ENCODE peak calls at places on chromosome 19, in eight cellular contexts. T, R, J, M, F, Q, U and I are unnamed samples. For H3K9me3, the result is how much of the 10 kb centered on the place peaks cover.

GRCh38 chr19:12885749-12886706 is 973 bp downstream of the KLF1 start:
- DNase-seq in T (no peak), R (no peak), J (no peak), M (no peak), F (no peak), Q (no peak), U (peak), I (no peak)

GRCh38 chr19:5926641-5927438 is 12.8 kb downstream of the CAPS start:
- DNase-seq in T (peak), R (peak), J (no peak), M (peak), F (peak), Q (peak), U (no peak), I (no peak)

GRCh38 chr19:9883231-9883758 is 48.2 kb downstream of the PIN1 start:
- DNase-seq in T (no peak), R (no peak), J (no peak), M (no peak), F (no peak), Q (no peak), U (peak), I (no peak)

GRCh38 chr19:44600466-44600865 is 12.9 kb upstream of the IGSF23 start:
- DNase-seq in T (no peak), R (no peak), J (no peak), M (peak), F (no peak), Q (no peak), U (no peak), I (no peak)

GRCh38 chr19:2235396-2236284 is 489 bp downstream of the PLEKHJ1 start:
- DNase-seq in T (peak), R (no peak), J (peak), M (peak), F (no peak), Q (no peak), U (peak), I (no peak)

GRCh38 chr19:44776402-44777096 is 1.1 kb upstream of the CBLC start:
- DNase-seq in T (no peak), R (no peak), J (peak), M (no peak), F (peak), Q (no peak), U (no peak), I (no peak)

GRCh38 chr19:16977306-16977705 is 49.3 kb downstream of the CPAMD8 start:
- DNase-seq in T (no peak), R (no peak), J (no peak), M (no peak), F (no peak), Q (no peak), U (no peak), I (no peak)

GRCh38 chr19:4477034-4477801 is 5.1 kb downstream of the HDGFL2 start:
- DNase-seq in T (no peak), R (no peak), J (no peak), M (no peak), F (no peak), Q (no peak), U (no peak), I (no peak)

GRCh38 chr19:18160441-18160791 is 7.5 kb downstream of the PIK3R2 start:
- DNase-seq in T (no peak), R (no peak), J (no peak), M (no peak), F (no peak), Q (no peak), U (no peak), I (no peak)

GRCh38 chr19:53898680-53899341 is 10.3 kb upstream of the CACNG7 start:
- DNase-seq in T (no peak), R (peak), J (no peak), M (no peak), F (no peak), Q (no peak), U (peak), I (no peak)

GRCh38 chr19:8468124-8468523 is 23.3 kb downstream of the HNRNPM start:
- DNase-seq in T (no peak), R (no peak), J (no peak), M (no peak), F (no peak), Q (no peak), U (no peak), I (no peak)

GRCh38 chr19:418761-419632 is 10.1 kb upstream of the C2CD4C start:
- DNase-seq in T (no peak), R (peak), J (peak), M (no peak), F (no peak), Q (no peak), U (no peak), I (no peak)

GRCh38 chr19:11659612-11660011 is 62.3 kb downstream of the ZNF627 start:
- DNase-seq in T (no peak), R (no peak), J (no peak), M (peak), F (no peak), Q (no peak), U (no peak), I (no peak)

GRCh38 chr19:5156231-5156986 is 184.2 kb downstream of the PTPRS start:
- DNase-seq in T (no peak), R (no peak), J (peak), M (no peak), F (peak), Q (peak), U (no peak), I (no peak)

GRCh38 chr19:58117841-58118575 is 20.0 kb upstream of the ZSCAN18 start:
- DNase-seq in T (no peak), R (no peak), J (no peak), M (no peak), F (no peak), Q (no peak), U (no peak), I (no peak)

GRCh38 chr19:6705931-6706632 is 14.4 kb downstream of the C3 start:
- DNase-seq in T (no peak), R (no peak), J (peak), M (no peak), F (no peak), Q (no peak), U (no peak), I (no peak)

GRCh38 chr19:16470911-16471811 is 609 bp downstream of the EPS15L1 start:
- DNase-seq in T (no peak), R (peak), J (no peak), M (peak), F (no peak), Q (no peak), U (peak), I (peak)

GRCh38 chr19:57706346-57706745 is 2.7 kb downstream of the ZNF154 start:
- DNase-seq in T (no peak), R (no peak), J (no peak), M (no peak), F (no peak), Q (no peak), U (no peak), I (no peak)

GRCh38 chr19:7923295-7924191 is 2.4 kb downstream of the CTXN1 start:
- DNase-seq in T (no peak), R (peak), J (no peak), M (no peak), F (peak), Q (no peak), U (no peak), I (no peak)

GRCh38 chr19:12611361-12611699 is 610 bp downstream of the ZNF791 start:
- DNase-seq in T (peak), R (peak), J (peak), M (peak), F (peak), Q (peak), U (peak), I (no peak)

GRCh38 chr19:37148214-37148613 is 24.3 kb downstream of the ZNF585A start:
- DNase-seq in T (no peak), R (no peak), J (no peak), M (no peak), F (no peak), Q (no peak), U (no peak), I (no peak)
- H3K9me3 ChIP-seq in T (half or more), R (half or more), J (half or more), M (half or more), F (under half), Q (half or more), U (under half), I (under half)

GRCh38 chr19:56573914-56574313 is 6.6 kb downstream of the ZNF470 start:
- DNase-seq in T (no peak), R (no peak), J (no peak), M (no peak), F (no peak), Q (no peak), U (no peak), I (no peak)
- H3K9me3 ChIP-seq in T (half or more), R (half or more), J (half or more), M (half or more), F (under half), Q (half or more), U (half or more), I (half or more)

DNA sequence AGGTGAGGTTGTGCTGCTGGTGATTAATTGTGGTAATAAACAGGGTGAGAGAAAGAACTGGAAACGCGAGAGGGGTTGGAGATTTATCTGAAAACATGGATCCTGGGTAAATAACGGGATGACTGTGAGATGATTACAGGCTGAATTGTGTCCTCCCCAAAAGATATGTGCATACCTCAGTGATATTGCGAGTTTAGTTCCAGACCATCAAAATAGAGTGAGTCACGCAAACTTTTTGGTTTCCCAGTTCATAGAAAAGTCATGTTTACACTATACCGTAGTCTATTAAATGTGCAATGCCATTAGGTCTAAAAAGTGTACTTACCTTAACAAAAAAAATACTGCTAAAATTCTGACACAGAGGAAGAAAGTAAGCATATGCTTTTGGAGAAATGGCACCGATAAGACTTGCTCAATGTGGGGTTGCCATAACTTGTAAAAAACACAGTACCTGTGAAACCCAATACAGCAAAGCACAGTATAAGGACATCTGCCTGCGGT is 787.5 kb downstream of the UQCRFS1 start:
- DNase-seq in T (no peak), R (no peak), J (no peak), M (no peak), F (no peak), Q (no peak), U (no peak), I (no peak)
- H3K9me3 ChIP-seq in T (under half), R (under half), J (under half), M (under half), F (under half), Q (under half), U (under half), I (under half)

GRCh38 chr19:52138614-52139290 is 986 bp downstream of the ZNF616 start:
- DNase-seq in T (peak), R (no peak), J (no peak), M (peak), F (no peak), Q (no peak), U (peak), I (no peak)

GRCh38 chr19:52142001-52142595 is 2.4 kb upstream of the ZNF616 start:
- DNase-seq in T (no peak), R (no peak), J (no peak), M (no peak), F (no peak), Q (no peak), U (no peak), I (no peak)

GRCh38 chr19:52139291-52140076 is at the start of gene ZNF616:
- DNase-seq in T (peak), R (peak), J (peak), M (peak), F (peak), Q (peak), U (peak), I (peak)

GRCh38 chr19:52140077-52140710 is 456 bp upstream of the ZNF616 start:
- DNase-seq in T (no peak), R (no peak), J (no peak), M (no peak), F (no peak), Q (no peak), U (no peak), I (no peak)
- H3K9me3 ChIP-seq in T (under half), R (under half), J (under half), M (under half), F (under half), Q (under half), U (under half), I (under half)

GRCh38 chr19:22623841-22624221 is 10.3 kb upstream of the ZNF492 start:
- DNase-seq in T (no peak), R (no peak), J (peak), M (no peak), F (no peak), Q (no peak), U (no peak), I (no peak)
- H3K9me3 ChIP-seq in T (under half), R (under half), J (under half), M (under half), F (under half), Q (under half), U (under half), I (under half)

GRCh38 chr19:41530184-41530534 is 45.8 kb upstream of the CEACAM21 start:
- DNase-seq in T (no peak), R (no peak), J (no peak), M (no peak), F (no peak), Q (no peak), U (no peak), I (no peak)
- H3K9me3 ChIP-seq in T (under half), R (under half), J (under half), M (under half), F (under half), Q (under half), U (under half), I (under half)

GRCh38 chr19:19871932-19872331 is 6.2 kb downstream of the ZNF253 start:
- DNase-seq in T (no peak), R (no peak), J (no peak), M (no peak), F (no peak), Q (no peak), U (no peak), I (no peak)
- H3K9me3 ChIP-seq in T (under half), R (under half), J (under half), M (half or more), F (under half), Q (under half), U (under half), I (under half)

DNA sequence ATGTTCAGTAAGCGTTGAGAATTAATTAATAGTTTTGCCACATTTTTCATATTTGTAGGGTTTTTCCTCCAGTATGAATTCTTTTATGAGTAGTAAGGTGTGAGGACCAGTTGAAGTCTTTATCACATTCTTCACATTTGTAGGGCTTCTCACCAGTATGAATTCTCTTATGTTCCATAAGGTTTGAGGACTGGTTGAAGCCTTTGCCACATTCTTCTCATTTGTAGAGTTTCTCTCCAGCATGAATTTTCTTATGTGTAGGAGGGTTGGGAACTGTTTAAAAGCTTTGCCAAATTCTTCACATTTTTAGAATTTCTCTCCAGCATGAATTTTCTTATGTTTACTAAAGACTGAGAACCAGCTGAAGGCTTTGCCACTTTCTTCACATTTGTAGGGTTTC is 40.3 kb downstream of the ZNF208 start:
- DNase-seq in T (no peak), R (no peak), J (no peak), M (no peak), F (no peak), Q (no peak), U (no peak), I (no peak)
- H3K9me3 ChIP-seq in T (half or more), R (half or more), J (half or more), M (half or more), F (under half), Q (half or more), U (under half), I (under half)

DNA sequence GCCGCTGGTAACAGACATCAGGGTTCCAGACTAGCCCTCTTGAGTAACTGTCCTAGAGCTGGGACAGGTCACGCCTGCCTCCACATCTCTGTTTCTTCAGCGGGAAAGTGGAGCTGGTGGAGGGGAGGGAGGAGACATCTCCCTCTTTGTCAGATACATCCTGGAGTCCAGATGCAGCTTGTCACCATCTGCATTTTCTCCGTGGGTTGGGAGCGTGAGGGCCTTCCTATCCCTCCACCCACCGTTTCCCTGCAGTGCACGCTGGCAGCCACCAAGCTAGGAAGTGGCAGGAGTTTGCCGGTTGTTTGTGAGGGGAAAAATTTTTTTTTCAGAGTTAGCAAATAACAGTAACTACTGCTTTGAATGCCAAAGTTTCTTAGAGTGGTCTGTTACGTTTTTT is 20.0 kb upstream of the SMIM17 start:
- DNase-seq in T (no peak), R (no peak), J (no peak), M (no peak), F (no peak), Q (no peak), U (no peak), I (no peak)
- H3K9me3 ChIP-seq in T (under half), R (under half), J (under half), M (under half), F (under half), Q (under half), U (under half), I (under half)